ENCODE peak calls at places on chromosomes 1 and 21, in seven cellular contexts. B, U, I, M, Y, V and W are unnamed samples.
A peak's percentile ranks its signal among the peaks of the same experiment; 100 is the strongest.

GRCh38 chr21:34870246-34870645 is 178.9 kb downstream of the RUNX1 start:
- DNase-seq in V (no peak), Y (no peak), U (no peak), I (no peak), M (no peak), B (no peak), W (no peak)

GRCh38 chr1:45928486-45929205 is 125.2 kb downstream of the MAST2 start:
- DNase-seq in Y (no peak), V (no peak), I (no peak), B (no peak), U (no peak), M (no peak), W (no peak)

GRCh38 chr1:26408604-26409003 is 2.0 kb upstream of the LIN28A start:
- DNase-seq in I (peak; percentile 80), U (peak; percentile 54), B (peak; percentile 77), V (peak; percentile 85), Y (peak; percentile 84), M (peak; percentile 47), W (peak; percentile 96)

GRCh38 chr1:61536722-61537121 is 188.2 kb downstream of the TM2D1 start:
- DNase-seq in I (no peak), V (no peak), B (no peak), U (no peak), Y (no peak), M (no peak), W (no peak)

GRCh38 chr1:222357252-222357651 is 190.7 kb downstream of the HHIPL2 start:
- DNase-seq in V (no peak), B (no peak), U (no peak), Y (no peak), M (no peak), I (no peak), W (no peak)

GRCh38 chr1:27643626-27644368 is 8.8 kb upstream of the FGR start:
- DNase-seq in Y (peak; percentile 71), B (peak; percentile 54), U (no peak), I (peak; percentile 76), M (no peak), V (peak; percentile 88), W (peak; percentile 60)

GRCh38 chr21:31733521-31734149 is 1.7 kb upstream of the SCAF4 start:
- DNase-seq in I (no peak), V (no peak), U (no peak), Y (no peak), M (no peak), B (no peak), W (no peak)

GRCh38 chr1:6220236-6220635 is 14.3 kb downstream of the RNF207 start:
- DNase-seq in M (no peak), B (no peak), U (no peak), I (no peak), V (no peak), Y (no peak), W (no peak)

GRCh38 chr1:165381745-165382530 is 25.4 kb upstream of the LMX1A start:
- DNase-seq in M (no peak), I (no peak), B (no peak), Y (no peak), V (no peak), U (no peak), W (no peak)

GRCh38 chr21:14862794-14863720 is 201.7 kb downstream of the NRIP1 start:
- DNase-seq in I (no peak), Y (no peak), V (no peak), M (no peak), U (no peak), B (peak; percentile 31), W (no peak)

GRCh38 chr1:27346991-27347627 is 5.3 kb downstream of the SYTL1 start:
- DNase-seq in I (no peak), M (no peak), U (no peak), V (no peak), B (no peak), Y (no peak), W (no peak)

GRCh38 chr1:151048645-151049032 is 1.1 kb downstream of the C1orf56 start:
- DNase-seq in Y (no peak), V (no peak), M (no peak), I (no peak), B (no peak), U (no peak), W (no peak)

GRCh38 chr21:27796106-27796505 is 829.2 kb upstream of the ADAMTS5 start:
- DNase-seq in I (no peak), M (peak; percentile 79), Y (no peak), B (no peak), U (no peak), V (no peak), W (no peak)

GRCh38 chr21:41962425-41962966 is 8.7 kb upstream of the C2CD2 start:
- DNase-seq in U (no peak), Y (no peak), M (no peak), I (no peak), B (no peak), V (no peak), W (no peak)

GRCh38 chr1:14142397-14143095 is 442.6 kb downstream of the PRDM2 start:
- DNase-seq in I (no peak), M (no peak), Y (no peak), B (no peak), V (no peak), U (no peak), W (no peak)

GRCh38 chr1:6991271-6991670 is 206.0 kb downstream of the CAMTA1 start:
- DNase-seq in B (peak; percentile 58), I (no peak), Y (no peak), V (no peak), M (peak; percentile 71), U (no peak), W (no peak)

GRCh38 chr1:171310661-171311087 is 3.3 kb upstream of the FMO4 start:
- DNase-seq in I (no peak), Y (no peak), M (no peak), U (no peak), B (no peak), V (no peak), W (no peak)

GRCh38 chr1:74468982-74469603 is 43.3 kb downstream of the LRRC53 start:
- DNase-seq in V (no peak), B (peak; percentile 53), Y (no peak), I (peak; percentile 32), M (peak; percentile 11), U (no peak), W (no peak)

GRCh38 chr1:108972941-108973340 is 9.7 kb upstream of the CLCC1 start:
- DNase-seq in B (no peak), M (no peak), I (no peak), Y (no peak), U (no peak), V (no peak), W (no peak)

GRCh38 chr1:74964508-74964907 is 169.7 kb upstream of the LHX8 start:
- DNase-seq in Y (no peak), U (no peak), B (peak; percentile 8), V (no peak), I (no peak), M (no peak), W (no peak)

GRCh38 chr1:184039126-184039525 is 1.6 kb upstream of the COLGALT2 start:
- DNase-seq in Y (no peak), M (no peak), V (no peak), B (no peak), U (no peak), I (no peak), W (no peak)

GRCh38 chr1:203772836-203773235 is 7.9 kb downstream of the LAX1 start:
- DNase-seq in V (no peak), U (no peak), B (no peak), Y (no peak), I (no peak), M (no peak), W (no peak)

GRCh38 chr1:177809844-177810243 is 160.0 kb downstream of the SEC16B start:
- DNase-seq in V (no peak), B (no peak), Y (no peak), U (no peak), I (no peak), M (no peak), W (no peak)

DNA sequence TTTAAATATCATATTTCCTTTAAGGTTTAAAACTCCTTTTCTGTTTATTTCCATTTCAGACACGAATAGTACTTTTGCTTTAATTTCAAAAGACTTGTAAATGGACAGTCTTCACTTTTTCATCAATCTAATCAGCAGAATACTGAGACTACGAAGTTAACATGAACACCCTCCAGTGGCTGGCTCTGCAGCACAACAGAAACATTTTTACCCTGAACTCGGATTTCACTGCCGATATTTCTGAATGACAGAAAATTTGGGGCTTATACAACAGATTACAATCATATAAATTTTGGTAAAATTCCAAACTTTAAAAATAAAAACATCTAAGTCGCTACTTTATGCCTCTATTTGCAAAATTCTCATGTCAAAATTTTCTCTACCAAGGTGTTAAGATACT is 86.2 kb downstream of the AKT3 start:
- DNase-seq in I (no peak), Y (no peak), V (no peak), B (no peak), U (no peak), M (no peak), W (no peak)
- TF ChIP-seq CTCF in I (no peak), Y (no peak), V (no peak), B (no peak), U (no peak), M (no peak), W (no peak)

GRCh38 chr1:160544647-160545046 is 21.6 kb upstream of the SLAMF6 start:
- DNase-seq in B (no peak), V (no peak), U (no peak), I (no peak), M (no peak), Y (no peak), W (no peak)
- TF ChIP-seq CTCF in B (peak; percentile 14), V (peak; percentile 69), U (no peak), I (peak; percentile 33), M (no peak), Y (no peak), W (peak; percentile 52)

GRCh38 chr1:70617728-70618127 is 206.7 kb downstream of the CTH start:
- DNase-seq in V (no peak), B (no peak), U (no peak), I (no peak), M (no peak), Y (no peak), W (no peak)

DNA sequence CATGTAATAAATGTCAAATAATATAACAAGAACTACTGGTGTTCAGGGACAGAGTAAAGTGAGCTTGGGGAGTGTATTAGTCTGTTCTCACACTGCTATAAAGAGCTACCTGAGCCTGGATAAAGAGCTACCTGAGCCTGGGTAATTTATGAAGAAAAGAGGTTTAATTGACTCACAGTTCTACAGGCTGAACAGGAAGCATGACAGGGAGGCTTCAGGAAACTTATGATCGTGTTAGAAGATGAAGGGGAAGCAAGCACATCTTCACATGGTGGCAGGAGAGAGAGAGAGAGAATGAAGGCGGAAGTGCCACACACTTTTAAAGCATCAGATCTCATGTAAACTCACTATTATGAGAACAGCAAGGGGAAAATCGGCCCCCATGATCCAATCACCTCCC is 205.9 kb downstream of the CTH start:
- DNase-seq in M (no peak), I (no peak), Y (no peak), B (no peak), U (no peak), V (no peak), W (no peak)
- TF ChIP-seq CTCF in M (no peak), I (no peak), Y (no peak), B (no peak), U (no peak), V (no peak), W (no peak)

GRCh38 chr1:22416555-22417454 is 34.8 kb upstream of the ZBTB40 start:
- DNase-seq in M (peak; percentile 63), U (peak; percentile 28), I (peak; percentile 84), V (peak; percentile 87), B (peak; percentile 79), Y (peak; percentile 85), W (peak; percentile 95)
- TF ChIP-seq CTCF in M (peak; percentile 96), U (peak; percentile 87), I (peak; percentile 80), V (peak; percentile 89), B (peak; percentile 93), Y (peak; percentile 82), W (peak; percentile 99)